ENCODE peak calls at places on chromosomes 2 and 18, in six cellular contexts. M is HepG2, P is GM12878, A is upper lobe of left lung, X is transverse colon, C is HCT116. S is an unnamed sample.

GRCh38 chr2:72291059-72291458 is 143.4 kb upstream of the CYP26B1 start:
- DNase-seq in P (no peak), C (no peak), A (no peak), X (no peak), M (no peak), S (no peak)

GRCh38 chr2:110948027-110948687 is 172.6 kb upstream of the BCL2L11 start:
- DNase-seq in P (no peak), M (no peak), X (peak; percentile 16), A (no peak), C (no peak), S (no peak)

GRCh38 chr2:157404363-157404762 is 39.5 kb downstream of the CYTIP start:
- DNase-seq in A (no peak), X (no peak), P (peak; percentile 85), C (no peak), M (no peak), S (peak; percentile 12)

GRCh38 chr2:168002021-168002553 is 245.3 kb downstream of the STK39 start:
- DNase-seq in A (no peak), P (peak; percentile 15), X (no peak), M (no peak), C (no peak), S (no peak)

GRCh38 chr2:128525653-128526052 is 207.0 kb upstream of the HS6ST1 start:
- DNase-seq in P (no peak), C (no peak), X (no peak), A (no peak), M (no peak), S (no peak)

GRCh38 chr2:197201874-197202273 is 108.7 kb downstream of the ANKRD44 start:
- DNase-seq in M (no peak), C (no peak), P (no peak), X (no peak), A (no peak), S (no peak)

GRCh38 chr2:70716131-70716766 is 51.8 kb downstream of the ADD2 start:
- DNase-seq in X (no peak), A (no peak), P (no peak), M (no peak), C (no peak), S (no peak)

GRCh38 chr2:233481368-233482142 is 85.0 kb downstream of the USP40 start:
- DNase-seq in M (no peak), A (peak; percentile 60), X (no peak), C (no peak), P (no peak), S (no peak)

GRCh38 chr18:51110073-51110797 is 80.2 kb downstream of the SMAD4 start:
- DNase-seq in X (peak; percentile 69), A (peak; percentile 95), M (peak; percentile 15), P (no peak), C (no peak), S (peak; percentile 87)

GRCh38 chr2:189534854-189535253 is 45.7 kb downstream of the SLC40A1 start:
- DNase-seq in C (no peak), A (no peak), P (no peak), M (peak; percentile 53), X (no peak), S (no peak)

GRCh38 chr2:240198226-240198625 is 57.8 kb upstream of the OTOS start:
- DNase-seq in C (no peak), P (no peak), A (no peak), X (no peak), M (no peak), S (no peak)

GRCh38 chr2:26484579-26484978 is 6.7 kb upstream of the OTOF start:
- DNase-seq in P (no peak), A (no peak), X (no peak), M (no peak), C (no peak), S (no peak)

GRCh38 chr2:191327484-191327883 is 82.3 kb downstream of the MYO1B start:
- DNase-seq in X (no peak), A (no peak), P (no peak), C (no peak), M (no peak), S (no peak)

GRCh38 chr2:238928520-238929241 is 80.8 kb downstream of the TWIST2 start:
- DNase-seq in A (no peak), X (no peak), C (no peak), M (no peak), P (no peak), S (no peak)

GRCh38 chr18:8003878-8004675 is 437.0 kb downstream of the PTPRM start:
- DNase-seq in P (no peak), A (no peak), M (no peak), C (no peak), X (no peak), S (no peak)

GRCh38 chr2:241560883-241561474 is 2.4 kb downstream of the BOK start:
- DNase-seq in X (no peak), C (no peak), P (no peak), A (peak; percentile 76), M (no peak), S (peak; percentile 22)

GRCh38 chr2:241563031-241563507 is 4.5 kb downstream of the BOK start:
- DNase-seq in C (no peak), P (no peak), A (peak; percentile 56), X (no peak), M (no peak), S (no peak)

GRCh38 chr2:241562269-241562891 is 3.8 kb downstream of the BOK start:
- DNase-seq in A (peak; percentile 72), P (no peak), C (no peak), X (no peak), M (no peak), S (no peak)

GRCh38 chr2:241560181-241560882 is 1.8 kb downstream of the BOK start:
- DNase-seq in A (peak; percentile 71), P (no peak), X (no peak), C (no peak), M (no peak), S (no peak)

GRCh38 chr2:241561811-241562210 is 3.3 kb downstream of the BOK start:
- DNase-seq in P (no peak), M (no peak), C (no peak), X (peak; percentile 50), A (peak; percentile 91), S (no peak)
- TF ChIP-seq POLR2AphosphoS5 in P (no peak), M (no peak), C (no peak), X (no peak), A (no peak), S (no peak)

DNA sequence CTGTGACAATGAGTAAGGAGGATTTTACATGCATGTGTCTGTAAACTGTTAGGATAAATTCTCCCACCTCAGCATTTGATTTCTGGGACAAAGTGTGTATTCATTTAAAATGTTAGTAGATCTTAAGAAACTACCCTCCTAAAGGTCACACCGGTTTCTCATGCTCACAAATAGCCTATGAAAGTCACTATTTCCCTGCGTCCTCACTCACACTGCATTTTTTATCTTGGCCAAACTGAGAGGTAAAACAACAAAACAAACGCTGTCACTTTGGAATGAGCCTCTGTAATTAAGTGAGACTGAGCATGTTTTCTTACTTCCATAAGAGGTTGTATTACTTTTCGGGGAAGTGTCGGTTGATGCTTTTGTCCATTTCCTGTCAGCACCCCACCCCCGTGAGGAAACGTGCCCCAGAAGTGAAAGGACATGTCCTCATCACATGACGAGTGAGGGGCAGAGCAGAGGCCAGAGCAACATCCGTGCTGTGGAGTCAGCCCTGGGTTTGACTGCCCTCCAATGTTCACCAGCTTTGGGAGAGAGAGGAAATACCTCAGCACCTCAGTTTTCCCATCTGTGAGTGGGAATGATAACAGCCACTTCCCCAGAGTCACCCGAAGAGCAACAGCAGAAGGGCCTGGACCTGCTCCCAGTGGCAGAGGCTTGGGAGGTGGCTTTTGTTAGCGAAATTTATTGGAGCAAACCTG is 3.1 kb downstream of the GYPC start:
- DNase-seq in A (no peak), P (peak; percentile 56), M (no peak), X (peak; percentile 68), C (no peak), S (no peak)
- TF ChIP-seq POLR2AphosphoS5 in A (peak; percentile 98), P (peak; percentile 50), M (no peak), X (peak; percentile 25), C (no peak), S (peak; percentile 49)

GRCh38 chr2:202066850-202067249 is 6.2 kb upstream of the KIAA2012 start:
- DNase-seq in A (no peak), C (no peak), M (no peak), X (no peak), P (no peak), S (no peak)

GRCh38 chr2:202061695-202062094 is 11.4 kb upstream of the KIAA2012 start:
- DNase-seq in P (no peak), A (no peak), X (no peak), M (no peak), C (no peak), S (no peak)

GRCh38 chr2:202064881-202065230 is 8.2 kb upstream of the KIAA2012 start:
- DNase-seq in X (no peak), M (no peak), A (no peak), P (no peak), C (no peak), S (no peak)

GRCh38 chr2:202067589-202067988 is 5.5 kb upstream of the KIAA2012 start:
- DNase-seq in P (no peak), M (no peak), X (no peak), A (no peak), C (no peak), S (no peak)

DNA sequence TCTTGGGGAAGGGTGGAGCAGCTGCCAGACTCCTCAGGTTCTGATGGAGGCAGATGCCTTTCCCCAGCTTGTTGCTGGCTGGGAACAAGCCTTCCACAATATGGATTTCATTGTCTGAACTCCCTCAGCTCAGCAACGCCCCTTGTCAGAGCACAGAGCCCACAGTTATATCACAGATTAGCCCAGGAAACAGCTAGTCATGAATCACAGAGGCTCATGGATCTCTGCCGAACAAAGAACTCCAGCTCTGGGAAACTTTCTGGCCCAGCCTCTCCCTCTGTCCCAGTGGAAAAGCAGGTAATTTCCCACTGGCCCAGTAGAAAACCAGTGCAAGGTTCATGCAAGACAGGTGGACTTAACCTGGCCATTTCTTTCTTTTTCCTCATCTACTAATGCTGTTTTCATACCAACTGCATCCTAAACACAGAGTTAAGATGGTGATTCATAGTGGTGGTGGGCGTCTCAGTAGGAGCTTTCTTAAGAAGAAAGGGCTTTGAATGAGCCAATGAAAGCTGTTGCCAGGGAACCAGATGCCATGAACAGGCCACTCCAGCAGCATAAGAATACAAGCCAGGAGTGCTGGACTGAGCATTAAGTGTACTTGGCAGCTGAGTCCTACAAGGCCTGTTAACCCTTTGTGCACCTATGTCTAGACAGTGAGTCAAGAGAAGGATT is 8.7 kb upstream of the KIAA2012 start:
- DNase-seq in C (no peak), P (no peak), A (no peak), X (no peak), M (no peak), S (no peak)
- TF ChIP-seq POLR2AphosphoS5 in C (no peak), P (no peak), A (no peak), X (no peak), M (no peak), S (no peak)

GRCh38 chr18:5527603-5528002 is 16.2 kb downstream of the EPB41L3 start:
- DNase-seq in M (no peak), A (no peak), X (peak; percentile 14), P (no peak), C (no peak), S (no peak)

GRCh38 chr18:5534845-5535244 is 9.0 kb downstream of the EPB41L3 start:
- DNase-seq in P (no peak), A (no peak), M (no peak), C (no peak), X (no peak), S (no peak)

GRCh38 chr18:5524660-5525059 is 19.1 kb downstream of the EPB41L3 start:
- DNase-seq in A (no peak), C (no peak), X (no peak), M (no peak), P (no peak), S (no peak)

DNA sequence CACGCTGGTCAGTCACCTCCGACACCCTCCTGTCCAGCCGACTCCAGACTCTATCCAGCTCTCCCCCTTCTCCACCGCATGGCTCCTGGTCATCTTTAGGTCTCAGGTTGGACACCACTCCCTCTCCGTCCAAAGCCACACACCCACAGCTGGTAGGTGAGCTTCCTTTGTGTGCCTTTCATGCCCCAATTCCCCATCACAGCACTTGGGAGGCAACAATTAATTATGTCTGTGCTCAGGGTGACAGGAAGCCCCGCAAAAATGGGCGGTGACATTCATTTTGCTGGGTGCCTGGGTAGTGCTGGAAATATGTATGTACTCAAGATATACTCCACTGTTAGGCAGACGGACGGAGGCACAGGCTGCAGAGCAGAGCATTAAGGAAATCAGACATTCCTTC is 13.2 kb downstream of the EPB41L3 start:
- DNase-seq in P (no peak), M (no peak), A (no peak), C (no peak), X (no peak), S (no peak)
- TF ChIP-seq POLR2AphosphoS5 in P (no peak), M (no peak), A (no peak), C (no peak), X (no peak), S (no peak)

S was measured in GM12892.